ENCODE peak calls at places on chromosome 10, in seven cellular contexts. One of them, this sample, is unnamed.
A peak's percentile ranks its signal among the peaks of the same experiment; 100 is the strongest.

GRCh38 chr10:97385565-97385964 is 15.6 kb downstream of the RRP12 start:
- DNase-seq in psoas muscle: no peak
- DNase-seq in endodermal cell: peak; percentile 30
- DNase-seq in cardiac muscle cell: no peak
- DNase-seq in brain microvascular endothelial cell: no peak
- DNase-seq in Peyer's patch: no peak
- DNase-seq in body of pancreas: no peak
- DNase-seq in this sample: no peak

GRCh38 chr10:100670828-100671479 is 74.4 kb upstream of the PAX2 start:
- DNase-seq in psoas muscle: peak; percentile 33
- DNase-seq in endodermal cell: peak; percentile 90
- DNase-seq in body of pancreas: peak; percentile 29
- DNase-seq in cardiac muscle cell: peak; percentile 46
- DNase-seq in brain microvascular endothelial cell: no peak
- DNase-seq in Peyer's patch: peak; percentile 61
- DNase-seq in this sample: no peak

GRCh38 chr10:113822174-113822573 is 31.7 kb downstream of the DCLRE1A start:
- DNase-seq in brain microvascular endothelial cell: no peak
- DNase-seq in body of pancreas: no peak
- DNase-seq in endodermal cell: no peak
- DNase-seq in psoas muscle: no peak
- DNase-seq in Peyer's patch: no peak
- DNase-seq in cardiac muscle cell: no peak
- DNase-seq in this sample: no peak

GRCh38 chr10:48289652-48290238 is 15.2 kb upstream of the FRMPD2 start:
- DNase-seq in body of pancreas: peak; percentile 40
- DNase-seq in endodermal cell: peak; percentile 93
- DNase-seq in Peyer's patch: peak; percentile 68
- DNase-seq in cardiac muscle cell: peak; percentile 85
- DNase-seq in psoas muscle: peak; percentile 27
- DNase-seq in brain microvascular endothelial cell: peak; percentile 43
- DNase-seq in this sample: no peak

GRCh38 chr10:100998991-100999741 is 442 bp upstream of the LZTS2 start:
- DNase-seq in cardiac muscle cell: peak; percentile 86
- DNase-seq in brain microvascular endothelial cell: peak; percentile 39
- DNase-seq in psoas muscle: peak; percentile 88
- DNase-seq in body of pancreas: peak; percentile 81
- DNase-seq in endodermal cell: peak; percentile 92
- DNase-seq in Peyer's patch: peak; percentile 88
- DNase-seq in this sample: peak; percentile 89

GRCh38 chr10:48802611-48803046 is 118.0 kb downstream of the WDFY4 start:
- DNase-seq in body of pancreas: no peak
- DNase-seq in brain microvascular endothelial cell: no peak
- DNase-seq in Peyer's patch: no peak
- DNase-seq in endodermal cell: no peak
- DNase-seq in psoas muscle: no peak
- DNase-seq in cardiac muscle cell: no peak
- DNase-seq in this sample: no peak

GRCh38 chr10:63003816-63004453 is 129.2 kb upstream of the NRBF2 start:
- DNase-seq in cardiac muscle cell: no peak
- DNase-seq in brain microvascular endothelial cell: no peak
- DNase-seq in psoas muscle: no peak
- DNase-seq in Peyer's patch: no peak
- DNase-seq in endodermal cell: peak; percentile 47
- DNase-seq in body of pancreas: no peak
- DNase-seq in this sample: no peak

GRCh38 chr10:31698169-31698890 is 230.3 kb downstream of the ARHGAP12 start:
- DNase-seq in body of pancreas: peak; percentile 27
- DNase-seq in brain microvascular endothelial cell: peak; percentile 85
- DNase-seq in Peyer's patch: no peak
- DNase-seq in endodermal cell: no peak
- DNase-seq in psoas muscle: no peak
- DNase-seq in cardiac muscle cell: no peak
- DNase-seq in this sample: no peak

GRCh38 chr10:116627386-116627933 is 6.7 kb downstream of the PNLIPRP2 start:
- DNase-seq in psoas muscle: no peak
- DNase-seq in endodermal cell: peak; percentile 91
- DNase-seq in Peyer's patch: no peak
- DNase-seq in body of pancreas: peak; percentile 76
- DNase-seq in cardiac muscle cell: peak; percentile 75
- DNase-seq in brain microvascular endothelial cell: no peak
- DNase-seq in this sample: no peak
- TF ChIP-seq CTCF in psoas muscle: peak; percentile 27
- TF ChIP-seq CTCF in endodermal cell: peak; percentile 81
- TF ChIP-seq CTCF in Peyer's patch: peak; percentile 26
- TF ChIP-seq CTCF in body of pancreas: peak; percentile 37
- TF ChIP-seq CTCF in cardiac muscle cell: peak; percentile 19
- TF ChIP-seq CTCF in brain microvascular endothelial cell: peak; percentile 17
- TF ChIP-seq CTCF in this sample: no peak

GRCh38 chr10:65328486-65328885 is 1597.3 kb upstream of the LRRTM3 start:
- DNase-seq in endodermal cell: no peak
- DNase-seq in body of pancreas: no peak
- DNase-seq in Peyer's patch: no peak
- DNase-seq in psoas muscle: no peak
- DNase-seq in brain microvascular endothelial cell: no peak
- DNase-seq in cardiac muscle cell: no peak
- DNase-seq in this sample: no peak
- H3K27ac ChIP-seq in endodermal cell: no peak overlapping the region
- H3K27ac ChIP-seq in body of pancreas: no peak overlapping the region
- H3K27ac ChIP-seq in Peyer's patch: no peak overlapping the region
- H3K27ac ChIP-seq in psoas muscle: no peak overlapping the region
- H3K27ac ChIP-seq in brain microvascular endothelial cell: no peak overlapping the region
- H3K27ac ChIP-seq in cardiac muscle cell: no peak overlapping the region
- H3K27ac ChIP-seq in this sample: no peak overlapping the region

DNA sequence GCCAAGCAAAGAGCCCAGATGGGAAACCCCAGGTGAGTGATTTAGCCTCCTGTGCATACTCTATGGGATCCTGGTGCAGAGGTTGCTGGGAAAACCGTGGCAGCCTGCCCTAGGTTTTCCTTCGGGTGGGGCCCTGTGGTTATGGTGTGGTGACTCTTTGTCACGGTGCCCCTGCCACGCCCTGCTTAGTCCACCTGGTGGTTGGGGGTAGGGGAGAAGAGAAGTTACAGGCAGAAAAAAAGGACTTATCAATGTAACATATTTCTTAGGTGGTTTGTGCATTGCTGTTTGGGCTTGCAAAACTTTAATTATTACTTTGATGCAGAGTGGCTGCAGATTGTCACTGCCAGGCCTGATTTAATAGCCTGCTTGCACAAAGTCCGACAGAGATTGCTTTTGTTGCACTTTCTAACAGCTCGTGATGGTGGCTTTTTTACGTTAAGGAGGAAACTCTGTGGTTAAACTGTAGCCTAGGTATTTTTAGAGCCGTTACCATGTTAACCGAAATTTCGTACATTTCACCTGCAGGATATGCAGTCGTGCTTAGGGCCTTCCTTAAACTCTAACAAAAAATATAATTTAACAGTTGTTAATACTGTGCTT is 197.4 kb downstream of the RNLS start:
- DNase-seq in endodermal cell: no peak
- DNase-seq in Peyer's patch: peak; percentile 93
- DNase-seq in brain microvascular endothelial cell: no peak
- DNase-seq in body of pancreas: peak; percentile 90
- DNase-seq in cardiac muscle cell: no peak
- DNase-seq in psoas muscle: peak; percentile 13
- DNase-seq in this sample: no peak
- H3K4me3 ChIP-seq in endodermal cell: no peak overlapping the region
- H3K4me3 ChIP-seq in Peyer's patch: peak overlapping the region; percentile 28
- H3K4me3 ChIP-seq in brain microvascular endothelial cell: no peak overlapping the region
- H3K4me3 ChIP-seq in body of pancreas: no peak overlapping the region
- H3K4me3 ChIP-seq in cardiac muscle cell: no peak overlapping the region
- H3K4me3 ChIP-seq in psoas muscle: peak overlapping the region; percentile 13
- H3K4me3 ChIP-seq in this sample: peak overlapping the region; percentile 59

DNA sequence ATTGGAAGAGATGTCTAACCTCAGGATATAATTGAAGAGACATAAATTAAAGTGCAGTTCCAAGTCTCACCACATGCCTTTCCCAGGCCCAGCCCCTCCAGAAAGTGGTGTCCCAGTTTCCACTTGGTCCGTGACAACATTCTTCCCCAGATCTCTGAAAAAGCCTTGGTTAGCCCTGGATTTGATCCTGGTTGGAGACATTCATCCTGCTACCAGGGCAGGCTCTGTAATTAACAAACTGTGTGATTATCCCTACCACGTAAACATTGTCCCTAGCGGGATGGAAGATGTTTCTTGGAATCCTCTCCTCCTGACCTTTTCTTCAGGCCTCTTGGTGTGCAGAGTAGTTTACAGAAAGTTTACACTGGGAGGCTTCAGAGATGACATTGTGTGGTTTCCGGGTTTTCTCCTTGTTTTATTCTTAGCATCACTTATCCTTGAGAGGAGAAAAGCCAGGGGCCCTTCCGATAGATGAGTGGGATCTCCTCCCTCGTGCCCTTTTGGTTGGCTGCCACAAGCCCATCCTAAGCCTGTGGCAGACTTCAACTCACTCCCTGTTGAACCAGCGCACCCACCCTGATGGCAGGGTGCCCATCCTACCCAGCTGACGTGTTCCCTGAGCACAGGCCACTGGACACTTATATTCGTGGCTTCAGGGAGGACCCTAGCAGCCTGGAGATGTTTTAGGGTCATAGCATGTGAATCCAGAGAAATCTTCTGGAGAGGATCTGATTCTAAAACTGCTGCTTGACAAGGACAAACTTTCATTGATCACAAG is 83.9 kb downstream of the COL13A1 start:
- DNase-seq in body of pancreas: no peak
- DNase-seq in Peyer's patch: no peak
- DNase-seq in brain microvascular endothelial cell: no peak
- DNase-seq in endodermal cell: no peak
- DNase-seq in cardiac muscle cell: no peak
- DNase-seq in psoas muscle: no peak
- DNase-seq in this sample: no peak
- TF ChIP-seq CTCF in body of pancreas: peak; percentile 13
- TF ChIP-seq CTCF in Peyer's patch: peak; percentile 56
- TF ChIP-seq CTCF in brain microvascular endothelial cell: peak; percentile 65
- TF ChIP-seq CTCF in endodermal cell: peak; percentile 68
- TF ChIP-seq CTCF in cardiac muscle cell: peak; percentile 40
- TF ChIP-seq CTCF in psoas muscle: peak; percentile 41
- TF ChIP-seq CTCF in this sample: peak; percentile 45

DNA sequence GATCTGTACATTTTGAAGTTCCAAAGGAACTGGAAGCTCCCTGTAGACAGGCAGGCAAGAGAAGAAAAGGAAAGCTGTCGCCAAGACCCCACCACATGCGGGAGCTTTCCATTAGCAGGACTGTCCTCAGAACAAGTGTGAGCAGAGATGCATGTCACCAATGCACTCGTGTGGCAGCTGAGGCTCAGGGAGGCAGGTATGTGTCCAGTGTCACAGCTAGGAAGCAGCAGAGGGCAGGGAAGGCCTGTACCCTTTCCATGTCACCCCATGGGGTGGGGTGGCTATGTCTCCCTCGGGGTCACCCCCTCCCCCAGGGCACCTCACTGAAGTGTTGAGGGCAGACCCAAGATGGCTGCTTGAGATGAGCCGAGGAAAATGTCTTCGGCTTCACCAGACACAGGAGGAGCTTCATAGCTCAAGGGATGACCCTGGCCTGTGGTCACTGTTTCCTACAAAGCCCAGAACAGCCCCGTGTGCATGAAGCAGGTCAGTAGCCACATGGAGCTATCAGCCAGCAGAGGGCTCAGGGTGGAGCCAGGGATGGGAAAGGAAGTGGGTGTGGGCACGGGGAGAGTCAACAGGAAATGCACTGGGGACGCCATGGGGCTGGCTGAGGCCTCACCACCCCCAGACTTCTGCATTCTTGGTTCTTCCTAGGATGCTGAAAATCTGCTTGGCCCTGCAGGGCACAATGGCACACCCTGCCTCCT is 96.6 kb downstream of the FAM53B start:
- DNase-seq in brain microvascular endothelial cell: peak; percentile 28
- DNase-seq in body of pancreas: peak; percentile 33
- DNase-seq in endodermal cell: peak; percentile 74
- DNase-seq in Peyer's patch: peak; percentile 74
- DNase-seq in cardiac muscle cell: no peak
- DNase-seq in psoas muscle: peak; percentile 59
- DNase-seq in this sample: no peak
- H3K27ac ChIP-seq in brain microvascular endothelial cell: no peak overlapping the region
- H3K27ac ChIP-seq in body of pancreas: no peak overlapping the region
- H3K27ac ChIP-seq in endodermal cell: no peak overlapping the region
- H3K27ac ChIP-seq in Peyer's patch: peak overlapping the region; percentile 76
- H3K27ac ChIP-seq in cardiac muscle cell: no peak overlapping the region
- H3K27ac ChIP-seq in psoas muscle: peak overlapping the region; percentile 84
- H3K27ac ChIP-seq in this sample: peak overlapping the region; percentile 74

GRCh38 chr10:45558406-45558805 is 114.2 kb downstream of the ZFAND4 start:
- DNase-seq in cardiac muscle cell: no peak
- DNase-seq in Peyer's patch: no peak
- DNase-seq in brain microvascular endothelial cell: no peak
- DNase-seq in endodermal cell: no peak
- DNase-seq in body of pancreas: no peak
- DNase-seq in psoas muscle: no peak
- DNase-seq in this sample: no peak

GRCh38 chr10:45560262-45560661 is 112.3 kb downstream of the ZFAND4 start:
- DNase-seq in body of pancreas: no peak
- DNase-seq in endodermal cell: no peak
- DNase-seq in cardiac muscle cell: no peak
- DNase-seq in brain microvascular endothelial cell: no peak
- DNase-seq in psoas muscle: no peak
- DNase-seq in Peyer's patch: no peak
- DNase-seq in this sample: no peak

GRCh38 chr10:45555789-45556188 is 116.8 kb downstream of the ZFAND4 start:
- DNase-seq in psoas muscle: no peak
- DNase-seq in endodermal cell: no peak
- DNase-seq in brain microvascular endothelial cell: no peak
- DNase-seq in cardiac muscle cell: no peak
- DNase-seq in Peyer's patch: no peak
- DNase-seq in body of pancreas: no peak
- DNase-seq in this sample: no peak

GRCh38 chr10:45553613-45554012 is 119.0 kb downstream of the ZFAND4 start:
- DNase-seq in endodermal cell: no peak
- DNase-seq in brain microvascular endothelial cell: no peak
- DNase-seq in psoas muscle: no peak
- DNase-seq in body of pancreas: no peak
- DNase-seq in Peyer's patch: no peak
- DNase-seq in cardiac muscle cell: no peak
- DNase-seq in this sample: no peak

DNA sequence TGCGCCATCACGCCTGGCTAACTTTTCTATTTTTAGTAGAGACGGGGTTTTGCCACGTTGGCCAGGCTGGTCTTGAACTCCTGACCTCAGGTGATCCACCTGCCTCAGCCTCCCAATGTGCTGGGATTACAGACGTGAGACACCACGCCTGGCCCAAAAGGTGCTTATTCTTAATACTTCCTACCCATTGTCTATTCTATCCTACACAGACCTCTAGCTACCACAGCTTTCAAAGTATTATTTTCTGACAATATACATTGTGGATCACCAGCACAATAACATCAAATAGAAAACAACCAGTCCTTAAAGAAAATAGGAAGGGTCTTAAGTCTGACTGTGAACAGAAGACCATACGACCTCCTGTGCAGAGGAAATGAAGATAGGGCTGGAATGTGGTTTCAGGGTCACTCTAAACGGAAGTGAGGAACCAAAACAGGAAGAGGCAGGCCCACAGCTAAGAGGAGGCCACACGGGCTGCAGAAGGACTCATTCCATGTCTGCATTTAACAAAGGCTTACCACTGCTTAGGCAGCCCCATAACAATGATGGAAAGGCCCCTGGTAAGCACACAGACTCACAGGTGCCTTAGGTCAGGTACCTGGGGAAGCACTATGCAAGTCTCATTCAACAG is 115.2 kb downstream of the ZFAND4 start:
- DNase-seq in body of pancreas: no peak
- DNase-seq in psoas muscle: no peak
- DNase-seq in cardiac muscle cell: no peak
- DNase-seq in Peyer's patch: no peak
- DNase-seq in endodermal cell: peak; percentile 58
- DNase-seq in brain microvascular endothelial cell: peak; percentile 33
- DNase-seq in this sample: no peak
- H3K4me3 ChIP-seq in body of pancreas: no peak overlapping the region
- H3K4me3 ChIP-seq in psoas muscle: no peak overlapping the region
- H3K4me3 ChIP-seq in cardiac muscle cell: no peak overlapping the region
- H3K4me3 ChIP-seq in Peyer's patch: no peak overlapping the region
- H3K4me3 ChIP-seq in endodermal cell: no peak overlapping the region
- H3K4me3 ChIP-seq in brain microvascular endothelial cell: no peak overlapping the region
- H3K4me3 ChIP-seq in this sample: no peak overlapping the region

This sample was measured in coronary artery.